ENCODE peak calls at places on chromosomes 3 and 15, in ten cellular contexts. D, O, K, T, Z, P, J, R, H and W are unnamed samples.

GRCh38 chr3:152438706-152439105 is 170.0 kb downstream of the MBNL1 start:
- DNase-seq in R (no peak), T (no peak), Z (no peak), K (no peak), P (no peak), O (no peak), H (no peak), J (no peak), D (no peak), W (no peak)

GRCh38 chr15:35630570-35630969 is 84.6 kb upstream of the DPH6 start:
- DNase-seq in D (no peak), K (no peak), H (no peak), T (no peak), J (no peak), R (no peak), O (no peak), Z (no peak), P (no peak), W (peak; percentile 68)

GRCh38 chr15:89197503-89197971 is 23.8 kb downstream of the RLBP1 start:
- DNase-seq in H (no peak), O (no peak), K (no peak), Z (no peak), D (no peak), J (peak; percentile 75), P (peak; percentile 91), T (no peak), R (peak; percentile 68), W (no peak)

GRCh38 chr15:64716452-64716851 is 58.9 kb downstream of the RBPMS2 start:
- DNase-seq in D (no peak), P (no peak), Z (no peak), O (no peak), J (no peak), H (no peak), K (no peak), T (no peak), R (no peak), W (no peak)

GRCh38 chr3:111906667-111907066 is 47.6 kb downstream of the PHLDB2 start:
- DNase-seq in O (no peak), Z (no peak), K (peak; percentile 77), D (no peak), P (no peak), R (no peak), T (peak; percentile 79), H (no peak), J (no peak), W (no peak)

GRCh38 chr3:13529196-13529975 is 19.5 kb upstream of the FBLN2 start:
- DNase-seq in H (no peak), Z (no peak), R (no peak), D (no peak), T (no peak), O (no peak), P (no peak), K (no peak), J (no peak), W (no peak)

GRCh38 chr3:135895734-135896121 is 69.8 kb upstream of the PPP2R3A start:
- DNase-seq in T (peak; percentile 47), P (no peak), O (no peak), K (no peak), H (no peak), R (no peak), J (no peak), Z (no peak), D (no peak), W (no peak)

GRCh38 chr3:101074518-101074917 is 81.3 kb upstream of the ABI3BP start:
- DNase-seq in R (no peak), T (no peak), H (no peak), P (no peak), K (no peak), D (no peak), O (no peak), Z (no peak), J (no peak), W (no peak)

GRCh38 chr3:141737108-141737507 is 990 bp upstream of the RNF7 start:
- DNase-seq in T (no peak), Z (no peak), H (no peak), J (no peak), K (no peak), R (no peak), O (no peak), D (no peak), P (no peak), W (no peak)

GRCh38 chr3:174342941-174343431 is 516.1 kb upstream of the NAALADL2 start:
- DNase-seq in Z (no peak), D (no peak), H (no peak), K (peak; percentile 78), R (no peak), P (no peak), T (peak; percentile 58), O (no peak), J (no peak), W (no peak)

GRCh38 chr3:65483475-65483874 is 555.2 kb downstream of the MAGI1 start:
- DNase-seq in H (no peak), J (peak; percentile 51), D (no peak), Z (peak; percentile 44), R (peak; percentile 54), P (peak; percentile 31), K (no peak), T (peak; percentile 23), O (peak; percentile 81), W (peak; percentile 65)

GRCh38 chr3:32855350-32855953 is 37.7 kb downstream of the TRIM71 start:
- DNase-seq in D (no peak), Z (no peak), O (no peak), K (no peak), T (no peak), H (no peak), J (no peak), P (no peak), R (no peak), W (no peak)
- H3K4me1 ChIP-seq in D (no peaks in the 10 kb centered on the region), Z (no peaks in the 10 kb centered on the region), O (peaks cover 10% of the 10 kb centered on the region), K (no peaks in the 10 kb centered on the region), T (no peaks in the 10 kb centered on the region), H (no peaks in the 10 kb centered on the region), J (peaks cover 38% of the 10 kb centered on the region), P (peaks cover 81% of the 10 kb centered on the region), R (no peaks in the 10 kb centered on the region), W (no peaks in the 10 kb centered on the region)

GRCh38 chr15:39864116-39864515 is 56.0 kb downstream of the GPR176 start:
- DNase-seq in J (no peak), D (no peak), T (no peak), R (no peak), O (no peak), H (no peak), K (no peak), P (no peak), Z (no peak), W (no peak)
- H3K4me1 ChIP-seq in J (peaks cover 4% of the 10 kb centered on the region), D (no peaks in the 10 kb centered on the region), T (no peaks in the 10 kb centered on the region), R (no peaks in the 10 kb centered on the region), O (no peaks in the 10 kb centered on the region), H (no peaks in the 10 kb centered on the region), K (peaks cover 13% of the 10 kb centered on the region), P (no peaks in the 10 kb centered on the region), Z (peaks cover 8% of the 10 kb centered on the region), W (no peaks in the 10 kb centered on the region)

GRCh38 chr15:92071030-92071644 is 217.6 kb downstream of the SLCO3A1 start:
- DNase-seq in P (no peak), O (no peak), R (peak; percentile 53), J (no peak), T (no peak), D (no peak), K (no peak), Z (peak; percentile 41), H (no peak), W (no peak)
- H3K4me1 ChIP-seq in P (peaks cover 11% of the 10 kb centered on the region), O (peaks cover 51% of the 10 kb centered on the region), R (no peaks in the 10 kb centered on the region), J (peaks cover 2% of the 10 kb centered on the region), T (peaks cover 24% of the 10 kb centered on the region), D (peaks cover 7% of the 10 kb centered on the region), K (peaks cover 2% of the 10 kb centered on the region), Z (peaks cover 84% of the 10 kb centered on the region), H (peaks cover 58% of the 10 kb centered on the region), W (no peaks in the 10 kb centered on the region)

GRCh38 chr3:30685267-30685667 is 78.9 kb downstream of the TGFBR2 start:
- DNase-seq in K (no peak), J (no peak), O (no peak), P (no peak), R (no peak), H (no peak), Z (no peak), D (peak; percentile 55), T (no peak), W (no peak)
- H3K4me1 ChIP-seq in K (peaks cover 29% of the 10 kb centered on the region), J (no peaks in the 10 kb centered on the region), O (peaks cover 97% of the 10 kb centered on the region), P (peaks cover 17% of the 10 kb centered on the region), R (peaks cover 8% of the 10 kb centered on the region), H (peaks cover 91% of the 10 kb centered on the region), Z (peaks cover 100% of the 10 kb centered on the region), D (peaks cover 96% of the 10 kb centered on the region), T (peaks cover 45% of the 10 kb centered on the region), W (peaks cover 95% of the 10 kb centered on the region)

GRCh38 chr3:171806200-171807128 is 3.8 kb downstream of the PLD1 start:
- DNase-seq in K (peak; percentile 95), Z (no peak), H (no peak), J (no peak), R (no peak), O (no peak), D (peak; percentile 63), T (peak; percentile 79), P (no peak), W (no peak)
- H3K4me1 ChIP-seq in K (peaks cover 24% of the 10 kb centered on the region), Z (peaks cover 70% of the 10 kb centered on the region), H (peaks cover 13% of the 10 kb centered on the region), J (no peaks in the 10 kb centered on the region), R (peaks cover 4% of the 10 kb centered on the region), O (peaks cover 68% of the 10 kb centered on the region), D (peaks cover 21% of the 10 kb centered on the region), T (peaks cover 58% of the 10 kb centered on the region), P (no peaks in the 10 kb centered on the region), W (peaks cover 64% of the 10 kb centered on the region)

GRCh38 chr15:48555244-48555804 is 90.2 kb downstream of the FBN1 start:
- DNase-seq in D (peak; percentile 33), O (no peak), K (peak; percentile 88), R (no peak), P (no peak), Z (no peak), J (no peak), H (no peak), T (peak; percentile 83), W (no peak)
- H3K4me1 ChIP-seq in D (peaks cover 45% of the 10 kb centered on the region), O (peaks cover 26% of the 10 kb centered on the region), K (peaks cover 21% of the 10 kb centered on the region), R (no peaks in the 10 kb centered on the region), P (peaks cover 35% of the 10 kb centered on the region), Z (peaks cover 40% of the 10 kb centered on the region), J (no peaks in the 10 kb centered on the region), H (no peaks in the 10 kb centered on the region), T (peaks cover 56% of the 10 kb centered on the region), W (no peaks in the 10 kb centered on the region)

DNA sequence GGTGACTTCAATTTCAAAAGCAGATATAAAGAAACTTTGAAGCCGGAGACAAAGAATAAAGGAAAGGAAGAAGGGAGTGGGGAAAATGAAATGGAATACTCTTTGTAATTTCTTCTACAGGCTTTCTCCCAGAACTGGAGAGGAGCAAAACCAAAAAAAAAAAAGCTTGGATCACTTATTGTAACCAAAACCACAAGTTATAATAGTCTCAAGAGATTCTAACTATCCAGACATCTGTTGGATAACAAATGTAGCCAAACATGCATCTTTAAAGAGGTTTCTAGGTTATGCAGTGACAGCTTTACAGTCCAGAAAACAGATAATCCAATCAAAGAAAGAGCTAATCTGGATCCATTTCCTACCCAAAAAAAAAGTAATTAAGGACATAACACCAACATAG is 36.2 kb downstream of the VGLL3 start:
- DNase-seq in J (no peak), D (peak; percentile 56), O (no peak), R (no peak), P (no peak), K (no peak), T (peak; percentile 64), Z (no peak), H (no peak), W (no peak)
- H3K4me1 ChIP-seq in J (peaks cover 4% of the 10 kb centered on the region), D (peaks cover 43% of the 10 kb centered on the region), O (no peaks in the 10 kb centered on the region), R (no peaks in the 10 kb centered on the region), P (no peaks in the 10 kb centered on the region), K (peaks cover 15% of the 10 kb centered on the region), T (peaks cover 24% of the 10 kb centered on the region), Z (no peaks in the 10 kb centered on the region), H (no peaks in the 10 kb centered on the region), W (no peaks in the 10 kb centered on the region)